ENCODE peak calls at places on chromosomes 1 and 21, in ten cellular contexts. Y is mammary epithelial cell, C is left ventricle myocardium inferior, R is colonic mucosa, D is H1, Z is tibial nerve, N is choroid plexus epithelial cell, K is GM23338, M is lower leg skin, W is psoas muscle. J is an unnamed sample.

GRCh38 chr21:30233636-30234035 is 17.7 kb upstream of the CLDN8 start:
- DNase-seq in R (no peak), W (no peak), Z (no peak), N (no peak), K (no peak), Y (no peak), C (no peak), M (no peak), D (no peak), J (no peak)

GRCh38 chr1:66788231-66788939 is 12.7 kb downstream of the INSL5 start:
- DNase-seq in M (no peak), Z (no peak), K (no peak), Y (peak), C (no peak), D (no peak), N (no peak), R (no peak), W (no peak), J (no peak)

GRCh38 chr1:24554714-24555113 is 1.2 kb upstream of the NCMAP start:
- DNase-seq in K (no peak), Z (no peak), Y (no peak), N (no peak), R (no peak), M (no peak), W (no peak), C (no peak), D (no peak), J (no peak)

GRCh38 chr1:55844322-55844721 is 629.2 kb upstream of the USP24 start:
- DNase-seq in C (no peak), Z (no peak), D (no peak), K (no peak), N (no peak), W (no peak), Y (no peak), R (no peak), M (no peak), J (no peak)

GRCh38 chr1:91844862-91845528 is 41.0 kb downstream of the TGFBR3 start:
- DNase-seq in D (no peak), N (peak), C (peak), K (no peak), Z (peak), Y (peak), M (peak), W (peak), R (no peak), J (peak)

GRCh38 chr1:203081465-203082355 is 4.1 kb downstream of the MYOG start:
- DNase-seq in N (no peak), R (no peak), W (no peak), D (no peak), C (no peak), K (peak), Y (no peak), M (no peak), Z (no peak), J (no peak)

GRCh38 chr1:238562376-238562775 is 671.7 kb upstream of the ZP4 start:
- DNase-seq in R (no peak), C (no peak), W (no peak), D (no peak), K (no peak), N (peak), Y (peak), Z (no peak), M (no peak), J (peak)

GRCh38 chr1:156659672-156659993 is 17.6 kb downstream of the NES start:
- DNase-seq in Y (no peak), M (no peak), W (no peak), D (no peak), R (no peak), N (no peak), K (no peak), C (no peak), Z (no peak), J (no peak)

GRCh38 chr1:246971322-246971721 is 36.5 kb downstream of the ZNF695 start:
- DNase-seq in N (peak), Z (peak), M (no peak), W (peak), D (peak), Y (no peak), C (peak), R (peak), K (peak), J (peak)

GRCh38 chr1:231421616-231421970 is 494 bp downstream of the EGLN1 start:
- DNase-seq in D (peak), Z (no peak), K (no peak), Y (peak), W (peak), M (no peak), R (peak), N (peak), C (peak), J (peak)

GRCh38 chr1:100703716-100704115 is 15.8 kb upstream of the VCAM1 start:
- DNase-seq in N (no peak), R (no peak), W (no peak), Z (no peak), Y (no peak), C (no peak), D (no peak), K (no peak), M (no peak), J (peak)

GRCh38 chr1:51115714-51116404 is 13.8 kb downstream of the C1orf185 start:
- DNase-seq in Y (no peak), D (no peak), W (no peak), C (no peak), K (no peak), M (no peak), Z (no peak), R (no peak), N (no peak), J (no peak)

GRCh38 chr21:38319781-38320180 is 63.0 kb downstream of the KCNJ15 start:
- DNase-seq in D (no peak), N (peak), W (no peak), C (no peak), Y (peak), R (no peak), M (no peak), K (no peak), Z (no peak), J (peak)

GRCh38 chr1:172946814-172947507 is 103.8 kb downstream of the TNFSF18 start:
- DNase-seq in C (no peak), M (no peak), D (no peak), Y (no peak), N (no peak), Z (no peak), W (no peak), K (no peak), R (no peak), J (peak)

GRCh38 chr1:2573250-2573649 is 13.3 kb upstream of the PRXL2B start:
- DNase-seq in D (no peak), Z (no peak), M (no peak), C (no peak), R (no peak), W (no peak), N (no peak), K (no peak), Y (no peak), J (no peak)

GRCh38 chr1:208161656-208162375 is 82.4 kb downstream of the PLXNA2 start:
- DNase-seq in W (no peak), N (no peak), Y (no peak), Z (no peak), K (no peak), C (no peak), D (no peak), R (no peak), M (no peak), J (no peak)

GRCh38 chr1:26998319-26999300 is 5.1 kb downstream of the TRNP1 start:
- DNase-seq in C (no peak), W (no peak), N (no peak), D (no peak), Y (peak), Z (no peak), R (no peak), K (peak), M (no peak), J (peak)

GRCh38 chr1:235107368-235108184 is 21.1 kb downstream of the TOMM20 start:
- DNase-seq in N (no peak), Z (no peak), C (no peak), K (no peak), Y (no peak), R (no peak), D (peak), W (no peak), M (no peak), J (no peak)

GRCh38 chr21:38219049-38219628 is 37.7 kb upstream of the KCNJ15 start:
- DNase-seq in K (peak), Y (peak), M (peak), D (peak), N (peak), W (no peak), Z (peak), C (peak), R (peak), J (peak)

GRCh38 chr1:108568589-108568988 is 8.7 kb downstream of the EEIG2 start:
- DNase-seq in C (no peak), M (no peak), N (no peak), R (no peak), Y (no peak), W (no peak), Z (no peak), D (no peak), K (no peak), J (no peak)

GRCh38 chr1:44024031-44024902 is 7.0 kb downstream of the SLC6A9 start:
- DNase-seq in D (no peak), C (no peak), Y (no peak), N (no peak), Z (no peak), K (no peak), R (no peak), M (no peak), W (peak), J (no peak)

GRCh38 chr1:37680933-37681332 is 11.4 kb upstream of the CDCA8 start:
- DNase-seq in W (no peak), C (no peak), K (no peak), R (no peak), Y (no peak), D (no peak), M (no peak), Z (no peak), N (no peak), J (no peak)

GRCh38 chr1:116433283-116434257 is 60.5 kb downstream of the ATP1A1 start:
- DNase-seq in M (no peak), R (peak), Z (no peak), N (peak), K (no peak), W (peak), C (peak), D (no peak), Y (peak), J (peak)

GRCh38 chr1:168087696-168088095 is 49.0 kb downstream of the GPR161 start:
- DNase-seq in K (no peak), C (no peak), W (no peak), R (no peak), D (no peak), N (no peak), Y (no peak), Z (no peak), M (no peak), J (no peak)

GRCh38 chr1:39969048-39969447 is 14.1 kb downstream of the MFSD2A start:
- DNase-seq in R (no peak), Z (no peak), D (no peak), M (no peak), Y (peak), C (no peak), N (no peak), W (no peak), K (no peak), J (no peak)

GRCh38 chr21:34372321-34372720 is 3.0 kb upstream of the SMIM11 start:
- DNase-seq in N (no peak), M (no peak), R (no peak), W (no peak), K (no peak), Y (no peak), C (no peak), Z (no peak), D (peak), J (no peak)

GRCh38 chr1:221672160-221672762 is 69.6 kb downstream of the DUSP10 start:
- DNase-seq in D (no peak), C (no peak), Z (no peak), N (peak), M (no peak), K (no peak), R (no peak), Y (peak), W (no peak), J (peak)

GRCh38 chr1:230187290-230187689 is 120.3 kb downstream of the GALNT2 start:
- DNase-seq in R (no peak), D (no peak), Z (no peak), W (no peak), Y (no peak), N (no peak), K (no peak), M (no peak), C (no peak), J (no peak)

GRCh38 chr1:46673749-46674182 is 2.1 kb downstream of the TEX38 start:
- DNase-seq in N (peak), Z (no peak), R (no peak), C (no peak), K (no peak), M (no peak), Y (no peak), D (no peak), W (no peak), J (peak)

GRCh38 chr1:53680868-53681267 is 58.1 kb downstream of the GLIS1 start:
- DNase-seq in R (no peak), K (no peak), Y (no peak), M (no peak), W (no peak), D (no peak), Z (no peak), N (no peak), C (no peak), J (no peak)

GRCh38 chr1:16042096-16042495 is 1.5 kb upstream of the CLCNKB start:
- DNase-seq in Y (no peak), D (no peak), C (no peak), R (no peak), K (peak), N (no peak), W (no peak), M (no peak), Z (no peak), J (no peak)

GRCh38 chr1:16922885-16923431 is 1.2 kb downstream of the CROCC start:
- DNase-seq in D (no peak), K (peak), N (no peak), Y (no peak), M (no peak), R (no peak), W (peak), C (no peak), Z (no peak), J (no peak)

GRCh38 chr21:44455524-44456206 is 355 bp downstream of the LRRC3 start:
- DNase-seq in N (peak), K (peak), Y (peak), D (peak), R (peak), C (peak), M (no peak), Z (no peak), W (peak), J (peak)

GRCh38 chr1:68359045-68359444 is 90.7 kb downstream of the RPE65 start:
- DNase-seq in M (no peak), D (no peak), N (no peak), R (no peak), Y (no peak), W (no peak), Z (no peak), K (no peak), C (no peak), J (peak)

DNA sequence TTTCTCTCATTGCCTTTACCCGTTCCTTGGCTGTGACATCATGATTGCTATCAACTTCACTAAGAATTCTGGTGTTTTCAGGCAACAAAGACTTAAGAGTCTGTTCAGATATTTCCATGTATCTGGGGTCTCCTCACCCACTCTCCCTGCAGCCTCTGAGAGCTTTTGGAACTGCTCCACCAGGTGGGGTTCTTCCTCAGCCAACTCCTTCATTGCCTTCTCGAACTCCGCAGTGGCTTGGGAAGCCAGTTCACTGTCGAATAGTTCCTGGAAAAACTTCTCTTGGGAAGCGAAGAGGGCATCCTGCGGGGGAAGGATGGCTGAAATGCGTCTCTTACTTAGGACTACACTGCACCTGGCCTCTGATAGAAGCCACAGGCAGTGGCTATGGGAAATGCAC is 2.1 kb downstream of the PEX19 start:
- DNase-seq in N (no peak), Z (no peak), Y (no peak), K (peak), C (no peak), R (no peak), D (no peak), W (no peak), M (no peak), J (no peak)
- H3K4me3 ChIP-seq in N (no peak), Z (no peak), Y (no peak), K (no peak), C (no peak), R (no peak), D (no peak), W (no peak), M (no peak), J (no peak)

DNA sequence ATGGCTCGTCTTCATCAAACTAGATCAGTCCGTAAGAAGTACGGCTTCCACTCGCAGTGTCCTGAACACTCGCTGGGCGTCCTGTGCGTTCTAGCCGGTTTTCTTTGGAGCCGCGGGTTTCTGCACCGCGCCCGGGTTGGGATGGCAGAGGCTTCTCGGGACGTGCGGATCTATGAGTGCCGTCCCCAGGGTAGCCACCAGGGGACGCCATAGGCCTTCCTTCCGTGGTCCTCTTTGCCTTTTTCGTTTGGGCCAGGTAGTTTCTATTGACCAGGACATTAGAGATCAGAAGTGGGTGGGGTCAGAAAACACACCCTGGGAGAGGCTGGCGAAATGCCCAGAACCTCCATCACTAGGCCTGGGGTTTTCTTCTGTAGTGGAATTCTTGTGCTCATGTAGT is 273.8 kb downstream of the FAM72C start:
- DNase-seq in R (peak), D (peak), Z (no peak), K (peak), C (no peak), M (no peak), N (peak), Y (no peak), W (no peak), J (peak)
- TF ChIP-seq CTCF in R (no peak), D (peak), Z (no peak), K (peak), C (peak), M (no peak), N (peak), Y (peak), W (no peak), J (peak)

DNA sequence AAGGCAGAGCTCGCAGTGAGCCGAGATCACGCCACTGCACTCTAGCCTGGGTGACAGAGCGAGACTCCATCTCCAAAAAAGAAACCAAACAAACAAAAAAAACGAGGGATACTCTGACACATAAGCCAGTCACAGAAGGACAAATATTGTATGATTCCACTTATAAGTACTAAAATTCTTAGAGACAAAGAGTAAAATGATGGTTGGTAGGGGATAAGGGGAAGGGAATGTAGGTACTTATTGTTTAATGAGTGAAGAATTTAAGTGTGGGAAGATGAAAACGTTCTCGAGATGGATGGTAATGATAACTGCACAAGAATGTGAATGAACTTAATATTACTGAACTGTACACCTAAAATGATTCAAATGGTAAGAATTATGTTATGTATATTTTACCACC is 66.7 kb upstream of the GUCA2A start:
- DNase-seq in W (no peak), Y (peak), R (no peak), N (no peak), D (no peak), M (no peak), C (no peak), K (no peak), Z (no peak), J (no peak)
- H3K4me3 ChIP-seq in W (no peak), Y (peak), R (no peak), N (no peak), D (no peak), M (no peak), C (no peak), K (no peak), Z (no peak), J (no peak)

DNA sequence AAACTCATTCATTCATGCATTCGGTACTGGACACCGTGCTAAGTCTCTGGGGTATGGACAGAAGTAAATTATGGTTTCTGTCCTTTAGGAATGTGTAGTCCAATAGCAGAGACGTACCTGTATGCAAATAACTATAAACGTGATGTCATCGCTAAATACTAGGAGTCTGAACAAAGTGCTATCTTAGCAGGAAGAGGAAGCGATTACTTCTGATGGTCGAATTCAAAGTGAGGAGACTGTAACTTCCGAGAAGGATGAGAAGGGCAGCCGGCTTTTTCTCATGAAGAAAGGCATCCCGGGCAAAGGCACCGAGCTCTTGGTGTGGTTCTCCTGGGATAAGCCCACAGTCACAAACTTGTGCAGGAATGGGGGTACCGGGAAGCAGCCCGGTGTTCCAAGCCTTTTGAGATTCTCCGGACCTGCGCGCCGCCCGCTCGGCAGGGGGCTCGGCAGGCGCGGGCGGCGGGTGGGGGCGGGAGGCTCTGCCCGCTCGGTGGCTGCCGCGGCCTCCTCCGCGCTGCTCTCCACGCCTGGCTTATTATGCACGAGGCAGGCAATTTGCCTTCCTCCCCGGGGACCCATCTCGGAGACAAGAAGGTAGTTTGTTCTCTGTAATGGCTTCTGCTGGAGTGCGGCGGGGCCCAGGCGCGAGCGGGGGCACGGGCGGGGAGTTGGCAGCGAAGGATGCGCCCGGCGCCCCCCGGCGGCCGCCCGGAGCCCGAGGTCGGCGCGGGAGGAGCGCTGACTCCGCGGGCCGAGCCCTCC is 67.5 kb upstream of the CD1D start:
- DNase-seq in Y (no peak), K (peak), C (peak), N (peak), D (peak), M (no peak), Z (no peak), R (peak), W (no peak), J (peak)
- TF ChIP-seq CTCF in Y (peak), K (peak), C (peak), N (no peak), D (peak), M (no peak), Z (peak), R (peak), W (no peak), J (no peak)

DNA sequence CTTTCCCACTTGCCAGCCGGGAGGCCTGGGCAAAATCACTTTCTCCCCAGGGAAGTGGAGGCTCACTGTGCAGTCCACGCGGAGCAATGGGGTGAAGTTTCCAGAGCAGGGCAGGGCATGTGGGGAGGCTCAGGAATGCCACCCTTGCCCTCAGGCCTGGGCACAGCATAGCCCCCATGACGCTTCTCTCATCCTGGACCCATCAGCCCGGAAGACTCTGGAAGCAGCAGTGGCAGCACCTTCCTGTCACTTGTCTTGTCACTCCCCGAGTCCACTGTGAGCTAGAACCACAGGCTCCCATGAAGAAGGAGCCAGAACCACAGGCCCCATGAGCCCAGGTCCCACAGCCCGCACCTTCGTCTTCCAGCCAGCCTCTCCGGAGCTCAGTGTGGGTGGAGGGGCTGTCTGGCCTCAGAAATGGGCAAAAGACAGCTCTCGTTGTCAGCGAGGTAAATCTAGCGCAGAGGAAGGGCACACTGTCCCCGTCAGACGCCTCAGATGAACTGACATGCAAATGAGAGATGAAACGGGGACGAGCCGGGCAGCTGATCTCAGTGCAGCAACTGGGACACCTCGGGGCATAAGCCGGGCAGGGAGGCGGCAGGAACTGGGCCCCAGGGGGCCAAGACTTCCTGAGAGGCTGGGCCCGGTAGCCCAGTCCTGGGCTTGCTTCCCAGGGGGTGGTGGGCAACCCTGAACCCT is 6.1 kb downstream of the PDE9A start:
- DNase-seq in N (no peak), Z (no peak), K (no peak), R (no peak), C (no peak), W (peak), Y (no peak), D (no peak), M (no peak), J (no peak)
- H3K4me3 ChIP-seq in N (no peak), Z (no peak), K (no peak), R (no peak), C (no peak), W (no peak), Y (no peak), D (no peak), M (no peak), J (no peak)

J was measured in cardiac fibroblast.